ENCODE peak calls at places on chromosomes 3 and 15, in ten cellular contexts. E is fibroblast of lung, A is keratinocyte, R is adipocyte, D is H1, C is kidney, J is GM23248, U is mammary epithelial cell, X is mesenchymal stem cell, F is IMR-90. M is an unnamed sample.

GRCh38 chr3:157204431-157204830 is 44.5 kb upstream of the CCNL1 start:
- DNase-seq in X (peak), C (no peak), E (peak), U (peak), J (peak), R (peak), D (no peak), A (no peak), F (peak), M (no peak)

GRCh38 chr15:97425596-97425995 is 534.9 kb upstream of the ARRDC4 start:
- DNase-seq in U (no peak), J (no peak), F (no peak), A (no peak), D (no peak), C (no peak), R (no peak), X (no peak), E (no peak), M (no peak)

GRCh38 chr3:119681279-119681678 is 4.1 kb upstream of the COX17 start:
- DNase-seq in X (peak), U (peak), C (no peak), D (no peak), A (no peak), E (peak), R (peak), J (peak), F (peak), M (no peak)

GRCh38 chr3:17301271-17301670 is 416.5 kb downstream of the PLCL2 start:
- DNase-seq in X (no peak), C (no peak), F (no peak), A (no peak), J (no peak), E (no peak), U (no peak), R (no peak), D (no peak), M (no peak)

GRCh38 chr3:116155830-116156229 is 289.5 kb downstream of the LSAMP start:
- DNase-seq in A (no peak), E (no peak), R (peak), D (no peak), X (peak), C (no peak), F (peak), J (no peak), U (no peak), M (no peak)

GRCh38 chr15:67884514-67885225 is 44.8 kb upstream of the RNU6-1 start:
- DNase-seq in U (peak), R (peak), J (peak), F (peak), D (peak), C (peak), E (peak), X (peak), A (peak), M (peak)

GRCh38 chr3:165206454-165207266 is 10.5 kb upstream of the SLITRK3 start:
- DNase-seq in D (no peak), X (peak), J (peak), A (no peak), U (peak), C (peak), F (peak), E (peak), R (peak), M (peak)

GRCh38 chr15:65246939-65247338 is 35.7 kb upstream of the CILP start:
- DNase-seq in U (no peak), A (no peak), F (no peak), X (no peak), D (no peak), E (no peak), C (no peak), R (no peak), J (no peak), M (no peak)

GRCh38 chr15:52294881-52295420 is 653 bp downstream of the MYO5C start:
- DNase-seq in R (no peak), J (peak), X (no peak), E (no peak), A (no peak), U (no peak), C (no peak), F (no peak), D (no peak), M (peak)

GRCh38 chr3:161413127-161413854 is 42.0 kb upstream of the SPTSSB start:
- DNase-seq in C (no peak), E (peak), J (peak), F (peak), R (peak), X (no peak), D (no peak), A (no peak), U (peak), M (no peak)

GRCh38 chr3:181757694-181758306 is 46.1 kb downstream of the SOX2 start:
- DNase-seq in R (no peak), U (no peak), F (no peak), C (no peak), X (no peak), A (no peak), J (no peak), E (no peak), D (no peak), M (no peak)

GRCh38 chr3:131535596-131535995 is 32.8 kb upstream of the MRPL3 start:
- DNase-seq in A (peak), X (no peak), D (no peak), C (no peak), F (peak), R (peak), E (peak), J (peak), U (peak), M (no peak)

GRCh38 chr15:51505251-51505650 is 117.3 kb downstream of the DMXL2 start:
- DNase-seq in X (no peak), A (no peak), C (no peak), E (no peak), F (no peak), R (no peak), J (no peak), D (no peak), U (no peak), M (no peak)

GRCh38 chr3:55483196-55484095 is 3.7 kb downstream of the WNT5A start:
- DNase-seq in J (no peak), D (no peak), E (no peak), U (no peak), C (peak), A (no peak), R (peak), X (peak), F (no peak), M (no peak)

GRCh38 chr3:153158184-153158583 is 3.8 kb upstream of the RAP2B start:
- DNase-seq in U (no peak), F (no peak), E (no peak), J (no peak), R (no peak), D (no peak), A (no peak), X (no peak), C (no peak), M (no peak)

GRCh38 chr3:42908675-42909074 is 2.7 kb downstream of the ZNF662 start:
- DNase-seq in E (no peak), F (no peak), X (no peak), U (no peak), R (no peak), D (no peak), A (no peak), J (no peak), C (no peak), M (no peak)

GRCh38 chr3:133941390-133941789 is 45.7 kb upstream of the RAB6B start:
- DNase-seq in R (peak), D (no peak), C (peak), E (peak), X (no peak), F (peak), A (no peak), U (no peak), J (no peak), M (no peak)

GRCh38 chr3:195246608-195247007 is 24.4 kb downstream of the XXYLT1 start:
- DNase-seq in R (no peak), X (no peak), U (no peak), E (no peak), C (peak), D (no peak), J (no peak), A (no peak), F (no peak), M (no peak)

GRCh38 chr3:180970931-180971330 is 18.6 kb downstream of the DNAJC19 start:
- DNase-seq in R (no peak), J (no peak), C (no peak), A (no peak), D (no peak), E (no peak), U (no peak), F (no peak), X (no peak), M (no peak)

GRCh38 chr15:69398541-69398940 is 15.6 kb upstream of the KIF23 start:
- DNase-seq in R (peak), F (peak), X (peak), C (no peak), D (no peak), E (peak), J (peak), U (peak), A (no peak), M (no peak)

GRCh38 chr3:63961891-63962290 is 49.7 kb upstream of the SCAANT1 start:
- DNase-seq in A (peak), F (peak), R (peak), D (no peak), C (no peak), X (peak), U (peak), J (peak), E (peak), M (no peak)

GRCh38 chr3:25428003-25428861 is at the start of gene RARB:
- DNase-seq in J (peak), A (peak), R (peak), F (peak), C (peak), D (peak), E (peak), X (peak), U (peak), M (peak)

GRCh38 chr3:8736436-8736835 is 2.8 kb downstream of the CAV3 start:
- DNase-seq in A (no peak), F (no peak), J (no peak), R (no peak), X (no peak), C (peak), U (no peak), E (no peak), D (no peak), M (no peak)

GRCh38 chr3:183506674-183507290 is 48.7 kb downstream of the KLHL6 start:
- DNase-seq in F (no peak), D (no peak), U (no peak), R (no peak), J (peak), C (no peak), A (no peak), X (no peak), E (no peak), M (no peak)

GRCh38 chr15:100082761-100083402 is 258.9 kb downstream of the ADAMTS17 start:
- DNase-seq in R (no peak), U (no peak), F (no peak), A (no peak), D (no peak), E (peak), J (no peak), C (no peak), X (no peak), M (no peak)

GRCh38 chr15:85100186-85100937 is 118.7 kb downstream of the PDE8A start:
- DNase-seq in X (peak), D (no peak), E (peak), A (no peak), J (no peak), C (no peak), F (peak), R (no peak), U (no peak), M (no peak)

GRCh38 chr3:46838301-46838700 is 24.9 kb downstream of the MYL3 start:
- DNase-seq in D (no peak), U (no peak), A (no peak), F (no peak), J (no peak), E (no peak), X (no peak), C (no peak), R (no peak), M (no peak)

GRCh38 chr3:187063286-187064081 is 75.8 kb downstream of the RPL39L start:
- DNase-seq in R (no peak), U (peak), F (peak), A (no peak), D (no peak), C (no peak), J (no peak), X (no peak), E (peak), M (no peak)

GRCh38 chr15:29393443-29393842 is 123.8 kb upstream of the NSMCE3 start:
- DNase-seq in J (no peak), X (no peak), C (no peak), U (no peak), E (no peak), F (no peak), R (no peak), A (no peak), D (no peak), M (no peak)

GRCh38 chr3:30232142-30232541 is 374.3 kb upstream of the TGFBR2 start:
- DNase-seq in U (no peak), D (no peak), E (peak), X (peak), J (peak), C (no peak), R (no peak), A (no peak), F (peak), M (no peak)

GRCh38 chr15:68843425-68844311 is 23.0 kb upstream of the ANP32A start:
- DNase-seq in R (peak), J (peak), D (no peak), X (peak), A (no peak), C (peak), F (no peak), U (no peak), E (peak), M (no peak)

GRCh38 chr15:91694131-91694828 is 159.2 kb upstream of the SLCO3A1 start:
- DNase-seq in X (no peak), A (no peak), R (peak), E (peak), C (no peak), D (no peak), J (peak), U (no peak), F (peak), M (peak)

GRCh38 chr3:59680916-59681315 is 631.1 kb upstream of the CFAP20DC start:
- DNase-seq in X (no peak), F (no peak), D (no peak), C (no peak), J (no peak), A (no peak), R (no peak), U (no peak), E (no peak), M (no peak)

GRCh38 chr3:87694678-87695077 is 364.1 kb downstream of the CGGBP1 start:
- DNase-seq in X (no peak), F (no peak), C (no peak), A (no peak), R (no peak), D (no peak), E (no peak), J (no peak), U (no peak), M (no peak)

GRCh38 chr3:154835638-154836037 is 244.5 kb upstream of the MME start:
- DNase-seq in U (no peak), A (no peak), J (no peak), D (no peak), F (no peak), E (no peak), X (no peak), C (no peak), R (no peak), M (no peak)

GRCh38 chr3:147930417-147930816 is 521.3 kb downstream of the ZIC1 start:
- DNase-seq in X (peak), C (no peak), D (no peak), E (peak), R (peak), A (no peak), F (peak), J (peak), U (peak), M (no peak)

GRCh38 chr15:63893866-63894661 is 60.3 kb upstream of the HERC1 start:
- DNase-seq in D (no peak), C (peak), F (no peak), U (no peak), R (no peak), X (no peak), E (no peak), J (no peak), A (no peak), M (no peak)
- H3K9ac ChIP-seq in D (no peak), C (no peak), F (no peak), U (no peak), R (no peak), X (no peak), E (no peak), J (no peak), A (no peak), M (no peak)

GRCh38 chr15:59998256-59999063 is 5.7 kb upstream of the FOXB1 start:
- DNase-seq in F (no peak), X (no peak), A (no peak), D (no peak), J (no peak), C (no peak), U (no peak), R (no peak), E (no peak), M (no peak)
- H3K9ac ChIP-seq in F (no peak), X (no peak), A (no peak), D (no peak), J (no peak), C (no peak), U (no peak), R (no peak), E (no peak), M (no peak)

GRCh38 chr3:13236774-13237173 is 163.5 kb upstream of the IQSEC1 start:
- DNase-seq in R (no peak), E (no peak), J (no peak), D (no peak), U (no peak), A (no peak), F (no peak), X (no peak), C (peak), M (no peak)

GRCh38 chr3:13234664-13235063 is 161.4 kb upstream of the IQSEC1 start:
- DNase-seq in E (no peak), A (no peak), R (peak), X (no peak), C (peak), J (no peak), U (no peak), D (no peak), F (no peak), M (no peak)

GRCh38 chr3:13234155-13234505 is 160.9 kb upstream of the IQSEC1 start:
- DNase-seq in C (peak), U (no peak), F (no peak), R (no peak), J (no peak), A (no peak), X (no peak), D (no peak), E (no peak), M (no peak)

GRCh38 chr3:13235079-13235478 is 161.8 kb upstream of the IQSEC1 start:
- DNase-seq in E (no peak), D (no peak), X (no peak), F (no peak), C (peak), J (no peak), R (no peak), U (no peak), A (no peak), M (no peak)

GRCh38 chr3:13235897-13236296 is 162.7 kb upstream of the IQSEC1 start:
- DNase-seq in E (no peak), D (no peak), F (no peak), A (no peak), X (no peak), R (no peak), J (no peak), U (no peak), C (peak), M (no peak)
- H3K9ac ChIP-seq in E (no peak), D (no peak), F (no peak), A (no peak), X (no peak), R (no peak), J (no peak), U (no peak), C (no peak), M (no peak)

GRCh38 chr3:171156455-171157005 is 130.0 kb upstream of the SLC2A2 start:
- DNase-seq in A (peak), E (peak), J (no peak), C (no peak), R (no peak), X (no peak), U (peak), D (no peak), F (no peak), M (no peak)
- H3K9ac ChIP-seq in A (no peak), E (no peak), J (no peak), C (no peak), R (no peak), X (no peak), U (no peak), D (no peak), F (no peak), M (no peak)